ENCODE peak calls at places on chromosomes 7 and 10, in seven cellular contexts. One of them, this sample, is unnamed.

GRCh38 chr10:48307584-48307983 is 1.1 kb downstream of the MAPK8 start:
- DNase-seq in stomach: no peak
- DNase-seq in ovary: no peak
- DNase-seq in right lobe of liver: no peak
- DNase-seq in uterus: no peak
- DNase-seq in lower lobe of right lung: no peak
- DNase-seq in lung: no peak
- DNase-seq in this sample: no peak

GRCh38 chr7:44257213-44257612 is 56.4 kb downstream of the YKT6 start:
- DNase-seq in uterus: no peak
- DNase-seq in right lobe of liver: no peak
- DNase-seq in lower lobe of right lung: no peak
- DNase-seq in ovary: no peak
- DNase-seq in stomach: no peak
- DNase-seq in lung: no peak
- DNase-seq in this sample: no peak

GRCh38 chr10:131726967-131727366 is 173.8 kb upstream of the PPP2R2D start:
- DNase-seq in lower lobe of right lung: no peak
- DNase-seq in uterus: no peak
- DNase-seq in ovary: no peak
- DNase-seq in right lobe of liver: no peak
- DNase-seq in stomach: peak
- DNase-seq in lung: no peak
- DNase-seq in this sample: no peak

GRCh38 chr7:95026421-95027072 is 119.2 kb downstream of the PPP1R9A start:
- DNase-seq in ovary: no peak
- DNase-seq in stomach: no peak
- DNase-seq in right lobe of liver: no peak
- DNase-seq in lung: no peak
- DNase-seq in lower lobe of right lung: no peak
- DNase-seq in uterus: no peak
- DNase-seq in this sample: no peak

GRCh38 chr7:33986951-33987948 is 81.9 kb downstream of the BMPER start:
- DNase-seq in ovary: peak
- DNase-seq in lower lobe of right lung: no peak
- DNase-seq in stomach: no peak
- DNase-seq in right lobe of liver: no peak
- DNase-seq in uterus: peak
- DNase-seq in lung: peak
- DNase-seq in this sample: no peak

GRCh38 chr7:30359957-30360356 is 75.6 kb downstream of the ZNRF2 start:
- DNase-seq in stomach: no peak
- DNase-seq in ovary: no peak
- DNase-seq in right lobe of liver: no peak
- DNase-seq in lung: no peak
- DNase-seq in uterus: no peak
- DNase-seq in lower lobe of right lung: no peak
- DNase-seq in this sample: no peak

GRCh38 chr7:128899392-128899791 is 11.1 kb downstream of the KCP start:
- DNase-seq in lower lobe of right lung: no peak
- DNase-seq in ovary: no peak
- DNase-seq in right lobe of liver: no peak
- DNase-seq in uterus: no peak
- DNase-seq in stomach: no peak
- DNase-seq in lung: no peak
- DNase-seq in this sample: no peak

GRCh38 chr10:3906511-3907111 is 121.6 kb upstream of the KLF6 start:
- DNase-seq in right lobe of liver: no peak
- DNase-seq in ovary: peak
- DNase-seq in lower lobe of right lung: no peak
- DNase-seq in lung: no peak
- DNase-seq in uterus: no peak
- DNase-seq in stomach: no peak
- DNase-seq in this sample: peak

GRCh38 chr7:12518920-12519681 is 51.4 kb upstream of the SCIN start:
- DNase-seq in stomach: no peak
- DNase-seq in ovary: no peak
- DNase-seq in lung: no peak
- DNase-seq in lower lobe of right lung: no peak
- DNase-seq in right lobe of liver: no peak
- DNase-seq in uterus: no peak
- DNase-seq in this sample: peak

GRCh38 chr10:84605802-84606201 is 277.4 kb downstream of the CCSER2 start:
- DNase-seq in stomach: no peak
- DNase-seq in uterus: no peak
- DNase-seq in right lobe of liver: no peak
- DNase-seq in lung: no peak
- DNase-seq in ovary: no peak
- DNase-seq in lower lobe of right lung: no peak
- DNase-seq in this sample: no peak

GRCh38 chr7:31958216-31958615 is 112.0 kb downstream of the PDE1C start:
- DNase-seq in lung: no peak
- DNase-seq in uterus: no peak
- DNase-seq in ovary: no peak
- DNase-seq in lower lobe of right lung: no peak
- DNase-seq in stomach: no peak
- DNase-seq in right lobe of liver: no peak
- DNase-seq in this sample: no peak

GRCh38 chr10:77600640-77601039 is 37.0 kb downstream of the KCNMA1 start:
- DNase-seq in right lobe of liver: no peak
- DNase-seq in lung: no peak
- DNase-seq in lower lobe of right lung: no peak
- DNase-seq in stomach: no peak
- DNase-seq in ovary: no peak
- DNase-seq in uterus: no peak
- DNase-seq in this sample: no peak

DNA sequence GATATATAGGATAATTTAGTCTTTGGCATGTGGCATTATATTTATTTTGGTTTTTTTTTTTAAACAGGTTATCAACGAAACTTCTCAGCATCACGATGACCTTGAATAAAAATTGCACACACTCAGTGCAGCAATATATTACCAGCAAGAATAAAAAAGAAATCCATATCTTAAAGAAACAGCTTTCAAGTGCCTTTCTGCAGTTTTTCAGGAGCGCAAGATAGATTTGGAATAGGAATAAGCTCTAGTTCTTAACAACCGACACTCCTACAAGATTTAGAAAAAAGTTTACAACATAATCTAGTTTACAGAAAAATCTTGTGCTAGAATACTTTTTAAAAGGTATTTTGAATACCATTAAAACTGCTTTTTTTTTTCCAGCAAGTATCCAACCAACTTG is 9.1 kb downstream of the VIM start:
- DNase-seq in lung: no peak
- DNase-seq in ovary: no peak
- DNase-seq in uterus: no peak
- DNase-seq in right lobe of liver: no peak
- DNase-seq in lower lobe of right lung: no peak
- DNase-seq in stomach: no peak
- DNase-seq in this sample: no peak
- H3K4me3 ChIP-seq in lung: no peak
- H3K4me3 ChIP-seq in ovary: no peak
- H3K4me3 ChIP-seq in uterus: no peak
- H3K4me3 ChIP-seq in right lobe of liver: no peak
- H3K4me3 ChIP-seq in lower lobe of right lung: no peak
- H3K4me3 ChIP-seq in stomach: no peak
- H3K4me3 ChIP-seq in this sample: no peak

GRCh38 chr10:79390551-79391229 is 43.4 kb downstream of the PPIF start:
- DNase-seq in ovary: peak
- DNase-seq in stomach: peak
- DNase-seq in uterus: peak
- DNase-seq in lung: no peak
- DNase-seq in lower lobe of right lung: peak
- DNase-seq in right lobe of liver: peak
- DNase-seq in this sample: no peak
- TF ChIP-seq CTCF in ovary: peak
- TF ChIP-seq CTCF in stomach: no peak
- TF ChIP-seq CTCF in uterus: peak
- TF ChIP-seq CTCF in lung: no peak
- TF ChIP-seq CTCF in lower lobe of right lung: no peak
- TF ChIP-seq CTCF in right lobe of liver: no peak
- TF ChIP-seq CTCF in this sample: no peak

DNA sequence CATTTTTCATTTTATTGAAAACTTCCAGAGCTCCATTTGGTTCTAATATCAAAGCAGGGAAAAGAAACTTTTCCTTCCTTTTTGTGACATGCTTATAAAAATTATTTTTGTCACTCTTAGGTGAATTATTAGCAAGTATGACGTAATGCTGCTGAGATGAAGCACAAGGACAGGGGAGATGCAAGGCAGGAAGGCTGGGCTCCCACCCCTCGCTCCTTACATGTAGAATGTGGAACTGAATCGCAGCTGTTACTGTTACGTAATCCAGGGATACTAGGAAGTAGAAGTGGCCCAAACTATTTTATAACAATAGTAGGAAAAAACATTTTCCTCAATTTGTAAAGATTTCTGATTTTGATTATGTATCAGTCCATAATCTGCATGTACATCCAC is 17.1 kb upstream of the GTPBP4 start:
- DNase-seq in uterus: no peak
- DNase-seq in ovary: peak
- DNase-seq in stomach: no peak
- DNase-seq in right lobe of liver: no peak
- DNase-seq in lung: no peak
- DNase-seq in lower lobe of right lung: peak
- DNase-seq in this sample: no peak
- H3K27ac ChIP-seq in uterus: no peak
- H3K27ac ChIP-seq in ovary: no peak
- H3K27ac ChIP-seq in stomach: peak
- H3K27ac ChIP-seq in right lobe of liver: no peak
- H3K27ac ChIP-seq in lung: peak
- H3K27ac ChIP-seq in lower lobe of right lung: peak
- H3K27ac ChIP-seq in this sample: no peak

DNA sequence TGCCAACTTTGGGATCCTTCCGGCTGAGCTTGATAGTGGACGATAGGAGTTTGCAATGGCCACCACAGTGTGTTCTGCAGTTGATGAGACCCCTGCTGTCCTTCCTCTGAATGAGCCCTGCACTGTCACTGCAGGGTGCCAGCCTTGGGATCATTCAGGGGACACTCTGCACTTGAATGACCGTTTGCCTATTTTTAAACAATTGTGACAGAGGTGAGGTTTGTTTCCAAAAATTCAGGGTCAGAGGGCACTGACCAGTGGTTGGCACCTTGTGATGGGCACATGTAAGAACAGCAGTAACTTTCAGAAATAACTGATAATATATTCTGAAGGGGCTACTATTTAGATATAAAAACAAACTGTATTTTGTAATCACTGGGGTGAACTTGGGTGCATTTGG is 48.5 kb upstream of the ADARB2 start:
- DNase-seq in right lobe of liver: no peak
- DNase-seq in uterus: no peak
- DNase-seq in ovary: no peak
- DNase-seq in lower lobe of right lung: no peak
- DNase-seq in lung: no peak
- DNase-seq in stomach: no peak
- DNase-seq in this sample: no peak
- H3K4me3 ChIP-seq in right lobe of liver: no peak
- H3K4me3 ChIP-seq in uterus: no peak
- H3K4me3 ChIP-seq in ovary: no peak
- H3K4me3 ChIP-seq in lower lobe of right lung: no peak
- H3K4me3 ChIP-seq in lung: no peak
- H3K4me3 ChIP-seq in stomach: no peak
- H3K4me3 ChIP-seq in this sample: no peak

GRCh38 chr10:12907651-12908050 is 93.9 kb downstream of the CCDC3 start:
- DNase-seq in lung: no peak
- DNase-seq in right lobe of liver: no peak
- DNase-seq in lower lobe of right lung: no peak
- DNase-seq in uterus: no peak
- DNase-seq in ovary: no peak
- DNase-seq in stomach: no peak
- DNase-seq in this sample: no peak
- TF ChIP-seq CTCF in lung: no peak
- TF ChIP-seq CTCF in right lobe of liver: no peak
- TF ChIP-seq CTCF in lower lobe of right lung: no peak
- TF ChIP-seq CTCF in uterus: no peak
- TF ChIP-seq CTCF in ovary: no peak
- TF ChIP-seq CTCF in stomach: no peak
- TF ChIP-seq CTCF in this sample: no peak

DNA sequence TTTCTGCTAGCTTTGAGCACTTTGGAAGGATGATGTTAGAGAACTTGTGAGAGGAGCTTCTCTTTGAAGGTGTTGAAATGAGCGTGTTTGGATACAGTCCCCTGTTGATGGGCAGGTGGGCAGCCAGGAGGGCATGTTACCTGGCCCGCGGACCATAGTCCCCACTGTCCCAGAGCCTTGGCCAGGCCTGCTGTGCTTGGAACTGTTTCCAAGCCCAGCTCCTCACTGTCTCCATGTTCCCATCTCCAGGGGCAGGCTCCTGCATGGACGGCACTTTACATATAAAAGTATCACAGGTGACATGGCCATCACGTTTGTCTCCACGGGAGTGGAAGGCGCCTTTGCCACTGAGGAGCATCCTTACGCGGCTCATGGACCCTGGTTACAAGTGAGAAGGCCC is 27.2 kb upstream of the TRIM8 start:
- DNase-seq in stomach: no peak
- DNase-seq in lower lobe of right lung: peak
- DNase-seq in lung: no peak
- DNase-seq in ovary: no peak
- DNase-seq in uterus: no peak
- DNase-seq in right lobe of liver: no peak
- DNase-seq in this sample: no peak
- H3K27ac ChIP-seq in stomach: peak
- H3K27ac ChIP-seq in lower lobe of right lung: no peak
- H3K27ac ChIP-seq in lung: no peak
- H3K27ac ChIP-seq in ovary: no peak
- H3K27ac ChIP-seq in uterus: no peak
- H3K27ac ChIP-seq in right lobe of liver: no peak
- H3K27ac ChIP-seq in this sample: no peak

DNA sequence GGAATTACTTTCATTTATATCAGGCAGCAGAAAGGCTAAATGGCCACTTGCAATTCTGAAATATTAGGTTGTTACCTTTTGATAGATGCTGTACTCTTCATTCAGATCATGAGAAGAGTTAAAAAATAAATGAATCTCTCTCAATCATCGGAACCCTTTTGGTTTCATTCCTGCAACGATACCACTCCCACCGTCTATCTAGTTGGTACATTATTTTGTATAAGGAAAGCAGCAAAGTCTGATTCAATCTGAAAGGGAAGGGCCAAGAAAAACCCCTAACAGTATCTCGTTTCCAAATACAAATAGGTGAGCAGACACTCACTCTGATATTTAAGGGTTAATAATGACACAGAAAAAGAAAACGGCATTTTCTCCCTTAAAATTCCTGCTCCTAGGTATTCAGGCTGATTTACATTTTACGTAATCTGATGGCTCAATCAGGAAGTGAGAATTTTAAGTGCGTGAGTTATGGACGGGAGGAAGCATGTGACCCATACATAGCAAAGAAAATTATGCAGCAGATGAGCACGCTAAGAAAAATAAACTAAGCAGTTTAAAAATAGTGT is 209.4 kb upstream of the KLF14 start:
- DNase-seq in right lobe of liver: no peak
- DNase-seq in lower lobe of right lung: no peak
- DNase-seq in lung: no peak
- DNase-seq in stomach: no peak
- DNase-seq in uterus: no peak
- DNase-seq in ovary: no peak
- DNase-seq in this sample: no peak
- H3K4me3 ChIP-seq in right lobe of liver: peak
- H3K4me3 ChIP-seq in lower lobe of right lung: peak
- H3K4me3 ChIP-seq in lung: no peak
- H3K4me3 ChIP-seq in stomach: peak
- H3K4me3 ChIP-seq in uterus: peak
- H3K4me3 ChIP-seq in ovary: peak
- H3K4me3 ChIP-seq in this sample: no peak